ENCODE peak calls at places on chromosomes 13 and 19, in four cellular contexts. O is PC-9; A is CD8-positive, alpha-beta T cell; R is tibial nerve. E is an unnamed sample. For H3K4me1, the result is how much of the 10 kb centered on the place peaks cover.

GRCh38 chr13:111584101-111584500 is 263.7 kb downstream of the TEX29 start:
- DNase-seq in R (no peak), A (no peak), O (no peak), E (no peak)

GRCh38 chr13:20492641-20493040 is 33.0 kb downstream of the CRYL1 start:
- DNase-seq in A (peak), O (peak), R (no peak), E (no peak)

GRCh38 chr13:73754727-73755292 is 379.4 kb downstream of the KLF12 start:
- DNase-seq in A (peak), O (peak), R (no peak), E (no peak)

GRCh38 chr13:78604782-78605611 is 1.6 kb upstream of the POU4F1 start:
- DNase-seq in O (no peak), R (no peak), A (no peak), E (no peak)

GRCh38 chr13:32902898-32903297 is 113.3 kb upstream of the KL start:
- DNase-seq in A (no peak), R (peak), O (no peak), E (peak)

GRCh38 chr19:52941941-52942370 is 18.7 kb upstream of the ZNF888 start:
- DNase-seq in A (peak), O (peak), R (no peak), E (no peak)

GRCh38 chr19:27580906-27581305 is 1632.0 kb downstream of the UQCRFS1 start:
- DNase-seq in O (no peak), R (no peak), A (no peak), E (no peak)

GRCh38 chr19:38264486-38265212 is at the start of gene SPINT2:
- DNase-seq in A (peak), O (no peak), R (no peak), E (no peak)

GRCh38 chr13:93700115-93700514 is 473.5 kb downstream of the GPC6 start:
- DNase-seq in O (no peak), A (no peak), R (no peak), E (no peak)

GRCh38 chr13:90564096-90564495 is 783.4 kb upstream of the MIR17HG start:
- DNase-seq in R (no peak), A (no peak), O (no peak), E (no peak)

GRCh38 chr13:98142427-98143156 is at the start of gene FARP1:
- DNase-seq in A (no peak), O (peak), R (peak), E (no peak)

GRCh38 chr19:29040951-29041350 is 172.0 kb downstream of the UQCRFS1 start:
- DNase-seq in A (no peak), R (no peak), O (no peak), E (no peak)

GRCh38 chr13:98571955-98572662 is 4.8 kb downstream of the STK24 start:
- DNase-seq in R (no peak), O (peak), A (peak), E (no peak)

GRCh38 chr19:2385053-2385721 is 25.1 kb downstream of the TMPRSS9 start:
- DNase-seq in A (no peak), R (no peak), O (peak), E (no peak)

GRCh38 chr19:3533020-3533408 is 6.0 kb upstream of the TEKTIP1 start:
- DNase-seq in A (no peak), O (no peak), R (no peak), E (no peak)

GRCh38 chr19:40581531-40581930 is 4.9 kb downstream of the SHKBP1 start:
- DNase-seq in A (no peak), O (no peak), R (no peak), E (no peak)

GRCh38 chr13:74975122-74975521 is 506.8 kb downstream of the TBC1D4 start:
- DNase-seq in R (no peak), O (no peak), A (no peak), E (no peak)

GRCh38 chr19:32870154-32870573 is 597 bp upstream of the SLC7A9 start:
- DNase-seq in A (no peak), O (no peak), R (no peak), E (no peak)

GRCh38 chr19:32869369-32870153 is at the start of gene SLC7A9:
- DNase-seq in R (no peak), A (no peak), O (no peak), E (no peak)

GRCh38 chr19:32873560-32873959 is 4.0 kb upstream of the SLC7A9 start:
- DNase-seq in A (no peak), R (no peak), O (no peak), E (no peak)

GRCh38 chr19:32872391-32872790 is 2.8 kb upstream of the SLC7A9 start:
- DNase-seq in O (no peak), A (no peak), R (no peak), E (no peak)

DNA sequence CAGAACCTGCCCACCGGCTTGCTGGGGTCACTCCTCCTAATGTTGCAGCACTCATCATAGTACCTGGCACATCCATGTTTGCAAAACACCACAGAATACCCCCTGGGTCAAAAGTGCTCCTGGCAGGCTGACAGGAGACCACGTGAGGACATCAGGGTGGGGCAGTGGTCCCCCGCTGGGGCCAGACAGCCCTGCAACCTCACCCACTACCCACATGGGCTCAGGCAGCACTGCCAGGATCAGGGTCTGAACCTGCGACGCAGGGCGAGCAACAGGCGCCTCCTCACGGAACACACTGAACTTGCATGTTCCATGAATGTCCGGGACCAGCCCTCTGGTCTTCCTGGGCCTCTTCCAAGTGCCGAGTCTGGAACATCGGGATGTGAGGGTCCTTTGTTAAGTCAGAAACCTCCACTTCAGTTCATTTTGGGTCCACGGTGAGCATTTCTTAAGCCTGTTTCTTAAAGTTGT is 1.4 kb upstream of the SLC7A9 start:
- DNase-seq in O (no peak), R (no peak), A (no peak), E (no peak)
- TF ChIP-seq CTCF in O (no peak), R (no peak), A (no peak), E (no peak)

DNA sequence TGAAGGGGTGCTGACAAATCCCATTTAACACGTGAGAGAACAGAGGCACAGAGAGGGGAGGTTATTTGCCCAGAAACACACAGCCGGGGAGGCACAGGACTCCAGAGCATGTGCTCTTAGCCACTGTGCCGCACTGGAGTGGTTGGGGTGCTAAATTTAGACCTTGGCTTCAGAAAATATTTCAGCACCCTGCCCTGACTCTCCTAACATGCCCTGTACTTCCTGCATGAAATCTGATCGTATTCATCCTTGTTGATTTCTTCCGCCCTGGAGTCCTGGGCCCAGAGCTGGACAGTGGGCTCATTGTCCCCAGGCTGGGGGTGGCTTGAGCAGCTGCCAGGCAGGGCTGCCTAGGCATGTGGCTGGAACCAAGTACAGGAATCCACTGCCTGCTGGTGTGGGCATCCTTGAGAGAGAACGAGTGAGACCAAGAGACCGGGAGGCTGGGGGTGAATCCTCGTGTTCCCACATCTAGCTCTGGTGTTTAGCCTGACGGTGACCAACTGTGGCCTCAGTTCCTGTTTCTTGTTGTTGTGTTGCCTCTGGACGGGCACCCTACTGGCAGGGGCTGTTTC is 5.3 kb downstream of the SLC27A1 start:
- DNase-seq in A (no peak), O (peak), R (peak), E (peak)
- H3K27ac ChIP-seq in A (no peak), O (peak), R (peak), E (peak)

GRCh38 chr19:18939922-18940775 is 868 bp downstream of the HOMER3 start:
- DNase-seq in A (no peak), O (peak), R (no peak), E (peak)

GRCh38 chr19:18941628-18942354 is 774 bp upstream of the HOMER3 start:
- DNase-seq in O (no peak), R (no peak), A (no peak), E (no peak)

GRCh38 chr19:18943465-18943864 is 2.4 kb upstream of the HOMER3 start:
- DNase-seq in R (no peak), A (no peak), O (no peak), E (no peak)

GRCh38 chr19:18940791-18941627 is at the start of gene HOMER3:
- DNase-seq in O (peak), R (peak), A (peak), E (peak)

GRCh38 chr19:18942692-18943091 is 1.7 kb upstream of the HOMER3 start:
- DNase-seq in R (no peak), A (no peak), O (no peak), E (no peak)
- H3K4me1 ChIP-seq in R (under half), A (under half), O (under half), E (under half)

DNA sequence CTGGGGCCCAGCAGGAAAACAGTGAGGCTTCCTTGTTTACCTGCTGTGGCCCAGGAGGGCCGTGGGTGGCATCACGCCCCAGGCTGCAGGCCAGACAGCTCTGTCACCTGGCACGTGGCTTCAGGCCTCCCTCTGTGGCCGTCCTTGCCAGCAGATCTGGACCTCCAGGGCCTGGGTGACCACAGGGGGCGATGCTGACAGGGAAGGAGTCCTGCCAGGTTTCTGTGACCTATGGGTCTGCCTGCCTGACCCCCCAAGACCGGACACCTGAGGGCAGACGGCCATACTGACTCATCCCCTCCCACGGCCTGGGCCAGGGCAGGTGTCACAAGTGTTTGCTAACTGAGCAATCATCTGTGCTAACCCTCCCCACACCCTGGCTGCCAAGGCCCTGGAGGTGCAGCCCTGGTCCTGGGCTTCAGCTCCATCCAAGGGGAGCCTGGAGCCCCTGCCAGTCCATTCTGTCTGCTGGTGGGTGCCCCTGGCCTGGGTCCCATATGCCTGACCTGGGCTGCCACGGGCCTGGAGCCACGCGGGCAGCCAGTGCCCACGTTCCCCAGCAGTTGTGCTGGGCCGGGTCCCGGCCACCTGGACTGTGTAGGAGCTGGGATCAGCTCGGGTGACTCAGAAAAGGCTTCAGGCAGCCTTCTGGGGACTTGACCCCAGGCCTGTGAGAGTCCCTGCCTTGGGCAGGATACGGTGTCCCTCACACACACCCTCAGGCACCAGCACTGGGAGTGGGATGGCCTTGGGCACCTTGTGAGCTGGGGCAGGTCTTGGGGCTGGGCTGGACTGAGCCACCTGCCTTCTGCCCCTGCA is 3.7 kb downstream of the CDC34 start:
- DNase-seq in R (no peak), O (peak), A (no peak), E (no peak)
- TF ChIP-seq CTCF in R (no peak), O (peak), A (no peak), E (no peak)

E was measured in right atrium auricular region.